ENCODE peak calls at places on chromosome 16, in eight cellular contexts. H is kidney; Y is effector memory CD4-positive, alpha-beta T cell; S is endodermal cell; B is A549; R is adrenal gland; N is naive thymus-derived CD4-positive, alpha-beta T cell; I is CD8-positive, alpha-beta T cell. T is an unnamed sample.
A peak's percentile ranks its signal among the peaks of the same experiment; 100 is the strongest.

GRCh38 chr16:57652695-57653471 is 15.2 kb upstream of the ADGRG3 start:
- DNase-seq in S (no peak), B (no peak), R (no peak), H (no peak), Y (no peak), N (no peak), I (no peak), T (no peak)

GRCh38 chr16:56682703-56683397 is 580 bp downstream of the MT1X start:
- DNase-seq in B (no peak), I (no peak), N (no peak), S (peak; percentile 65), H (no peak), R (peak; percentile 30), Y (no peak), T (no peak)

GRCh38 chr16:73093146-73094144 is 45.5 kb upstream of the ZFHX3 start:
- DNase-seq in B (no peak), N (no peak), R (no peak), Y (no peak), S (no peak), H (no peak), I (no peak), T (peak; percentile 2)

GRCh38 chr16:73010150-73010676 is 37.7 kb downstream of the ZFHX3 start:
- DNase-seq in B (no peak), I (no peak), Y (no peak), H (peak; percentile 58), N (no peak), R (peak; percentile 41), S (peak; percentile 37), T (no peak)

GRCh38 chr16:10514369-10515055 is 65.9 kb downstream of the EMP2 start:
- DNase-seq in I (peak; percentile 3), H (no peak), R (peak; percentile 77), B (peak; percentile 60), N (peak; percentile 55), S (peak; percentile 77), Y (no peak), T (peak; percentile 25)

GRCh38 chr16:719815-720506 is 985 bp upstream of the ANTKMT start:
- DNase-seq in N (no peak), H (no peak), Y (no peak), B (peak; percentile 74), R (no peak), S (peak; percentile 63), I (no peak), T (peak; percentile 63)

GRCh38 chr16:87226926-87227650 is 90.1 kb downstream of the C16orf95 start:
- DNase-seq in R (peak; percentile 16), I (no peak), N (no peak), H (no peak), B (no peak), S (no peak), Y (no peak), T (no peak)

GRCh38 chr16:49048557-49048956 is 233.1 kb downstream of the CBLN1 start:
- DNase-seq in I (no peak), Y (no peak), R (no peak), N (no peak), S (no peak), B (no peak), H (no peak), T (no peak)

GRCh38 chr16:86994651-86995171 is 322.5 kb downstream of the C16orf95 start:
- DNase-seq in Y (no peak), H (peak; percentile 52), S (no peak), R (no peak), B (peak; percentile 75), N (no peak), I (no peak), T (peak; percentile 69)

GRCh38 chr16:80564394-80564793 is 23.6 kb downstream of the DYNLRB2 start:
- DNase-seq in H (no peak), Y (no peak), N (peak; percentile 32), R (no peak), B (no peak), S (no peak), I (no peak), T (no peak)

GRCh38 chr16:80570106-80570478 is 29.3 kb downstream of the DYNLRB2 start:
- DNase-seq in Y (no peak), N (no peak), H (no peak), B (peak; percentile 4), I (no peak), R (no peak), S (no peak), T (no peak)

GRCh38 chr16:80573700-80574120 is 32.9 kb downstream of the DYNLRB2 start:
- DNase-seq in R (no peak), S (no peak), I (no peak), B (no peak), N (no peak), Y (no peak), H (no peak), T (no peak)

GRCh38 chr16:80563807-80564206 is 23.0 kb downstream of the DYNLRB2 start:
- DNase-seq in R (no peak), I (no peak), Y (no peak), N (no peak), H (no peak), B (no peak), S (no peak), T (no peak)

GRCh38 chr16:80569440-80570105 is 28.8 kb downstream of the DYNLRB2 start:
- DNase-seq in B (peak; percentile 8), I (peak; percentile 23), S (no peak), R (no peak), Y (no peak), N (no peak), H (no peak), T (no peak)
- H3K27ac ChIP-seq in B (no peak overlapping the region), I (no peak overlapping the region), S (no peak overlapping the region), R (no peak overlapping the region), Y (no peak overlapping the region), N (no peak overlapping the region), H (no peak overlapping the region), T (no peak overlapping the region)

GRCh38 chr16:82783933-82784566 is 157.3 kb downstream of the CDH13 start:
- DNase-seq in B (no peak), S (no peak), I (no peak), H (no peak), R (no peak), N (no peak), Y (no peak), T (no peak)
- H3K9me3 ChIP-seq in B (no peaks in the 10 kb centered on the region), S (no peaks in the 10 kb centered on the region), I (no peaks in the 10 kb centered on the region), H (no peaks in the 10 kb centered on the region), R (no peaks in the 10 kb centered on the region), N (no peaks in the 10 kb centered on the region), Y (no peaks in the 10 kb centered on the region), T (no peaks in the 10 kb centered on the region)

GRCh38 chr16:2032285-2033056 is 5.8 kb downstream of the NHERF2 start:
- DNase-seq in I (no peak), N (no peak), B (no peak), Y (no peak), S (no peak), R (peak; percentile 41), H (no peak), T (no peak)
- H3K4me3 ChIP-seq in I (no peak overlapping the region), N (no peak overlapping the region), B (peak overlapping the region; percentile 25), Y (no peak overlapping the region), S (no peak overlapping the region), R (no peak overlapping the region), H (peak overlapping the region; percentile 60), T (peak overlapping the region; percentile 57)

DNA sequence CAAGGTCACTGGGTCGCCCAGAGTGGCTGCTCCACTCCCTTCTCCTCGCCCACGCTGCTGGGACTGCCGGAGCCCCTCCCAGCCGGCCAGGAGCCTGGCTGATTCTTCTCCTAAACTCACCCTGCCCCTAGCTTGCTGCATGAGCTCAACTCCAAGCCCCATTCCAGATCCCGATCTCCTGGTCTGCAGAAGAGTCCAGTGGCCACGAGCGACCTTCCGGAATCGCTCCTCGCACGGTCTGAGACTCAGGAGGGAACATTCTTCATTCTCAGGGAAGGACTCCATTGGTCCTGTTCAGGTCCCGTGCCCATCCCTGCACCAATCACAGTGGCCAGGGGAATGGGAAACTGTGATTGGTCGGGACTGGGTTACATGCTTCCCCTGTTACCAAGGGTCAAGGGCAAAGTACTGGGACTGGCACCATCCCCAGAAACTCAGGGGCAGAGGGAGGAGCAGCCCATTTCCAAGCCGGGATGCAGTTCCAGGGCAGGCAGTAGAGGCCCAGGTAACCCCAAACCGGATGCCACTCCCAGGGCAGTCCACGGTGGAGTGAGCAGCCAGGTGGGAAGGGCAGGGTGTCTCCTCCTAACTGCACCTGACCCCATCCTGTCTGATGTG is 24.5 kb upstream of the CIBAR2 start:
- DNase-seq in B (peak; percentile 38), N (no peak), H (no peak), S (no peak), I (no peak), Y (no peak), R (peak; percentile 89), T (peak; percentile 94)
- H3K27ac ChIP-seq in B (no peak overlapping the region), N (no peak overlapping the region), H (peak overlapping the region; percentile 87), S (no peak overlapping the region), I (no peak overlapping the region), Y (no peak overlapping the region), R (peak overlapping the region; percentile 83), T (peak overlapping the region; percentile 99)

GRCh38 chr16:3292604-3293003 is 9.3 kb downstream of the ZNF263 start:
- DNase-seq in S (no peak), R (no peak), B (no peak), N (no peak), Y (no peak), H (no peak), I (no peak), T (no peak)
- H3K9me3 ChIP-seq in S (peaks cover 76% of the 10 kb centered on the region), R (peaks cover 92% of the 10 kb centered on the region), B (peaks cover 95% of the 10 kb centered on the region), N (peaks cover 87% of the 10 kb centered on the region), Y (peaks cover 50% of the 10 kb centered on the region), H (peaks cover 74% of the 10 kb centered on the region), I (peaks cover 53% of the 10 kb centered on the region), T (peaks cover 19% of the 10 kb centered on the region)